ENCODE peak calls at places on chromosomes 6 and 20, in six cellular contexts. One of them, this sample, is unnamed.

GRCh38 chr6:137811121-137811911 is 55.7 kb upstream of the TNFAIP3 start:
- DNase-seq in Right ventricle myocardium superior: peak; percentile 64
- DNase-seq in HTR-8/SVneo: peak; percentile 75
- DNase-seq in neural crest cell: no peak
- DNase-seq in A172: peak; percentile 84
- DNase-seq in fibroblast of the conjunctiva: peak; percentile 24
- DNase-seq in this sample: peak; percentile 33

GRCh38 chr6:79188885-79189505 is 45.5 kb downstream of the HMGN3 start:
- DNase-seq in neural crest cell: no peak
- DNase-seq in A172: no peak
- DNase-seq in fibroblast of the conjunctiva: peak; percentile 5
- DNase-seq in Right ventricle myocardium superior: no peak
- DNase-seq in HTR-8/SVneo: no peak
- DNase-seq in this sample: no peak

GRCh38 chr6:25844518-25844917 is 12.7 kb upstream of the SLC17A1 start:
- DNase-seq in Right ventricle myocardium superior: no peak
- DNase-seq in HTR-8/SVneo: no peak
- DNase-seq in A172: no peak
- DNase-seq in neural crest cell: no peak
- DNase-seq in fibroblast of the conjunctiva: no peak
- DNase-seq in this sample: no peak

GRCh38 chr20:46939031-46939430 is 44.4 kb downstream of the EYA2 start:
- DNase-seq in neural crest cell: no peak
- DNase-seq in fibroblast of the conjunctiva: no peak
- DNase-seq in A172: peak; percentile 53
- DNase-seq in HTR-8/SVneo: peak; percentile 56
- DNase-seq in Right ventricle myocardium superior: no peak
- DNase-seq in this sample: no peak

GRCh38 chr6:63510786-63511185 is 61.5 kb upstream of the LOC128125822 start:
- DNase-seq in HTR-8/SVneo: no peak
- DNase-seq in A172: no peak
- DNase-seq in fibroblast of the conjunctiva: no peak
- DNase-seq in neural crest cell: no peak
- DNase-seq in Right ventricle myocardium superior: no peak
- DNase-seq in this sample: no peak

GRCh38 chr6:30814137-30815084 is 69.9 kb upstream of the DDR1 start:
- DNase-seq in neural crest cell: no peak
- DNase-seq in A172: peak; percentile 91
- DNase-seq in HTR-8/SVneo: peak; percentile 81
- DNase-seq in Right ventricle myocardium superior: no peak
- DNase-seq in fibroblast of the conjunctiva: peak; percentile 37
- DNase-seq in this sample: no peak

GRCh38 chr20:53623454-53624206 is 30.0 kb upstream of the ZNF217 start:
- DNase-seq in Right ventricle myocardium superior: peak; percentile 70
- DNase-seq in neural crest cell: peak; percentile 41
- DNase-seq in HTR-8/SVneo: peak; percentile 91
- DNase-seq in A172: peak; percentile 90
- DNase-seq in fibroblast of the conjunctiva: peak; percentile 74
- DNase-seq in this sample: peak; percentile 56

GRCh38 chr6:4178737-4179333 is 43.5 kb upstream of the ECI2 start:
- DNase-seq in Right ventricle myocardium superior: no peak
- DNase-seq in HTR-8/SVneo: no peak
- DNase-seq in fibroblast of the conjunctiva: no peak
- DNase-seq in neural crest cell: no peak
- DNase-seq in A172: no peak
- DNase-seq in this sample: no peak

GRCh38 chr6:131063764-131064272 is 773 bp upstream of the EPB41L2 start:
- DNase-seq in Right ventricle myocardium superior: no peak
- DNase-seq in fibroblast of the conjunctiva: no peak
- DNase-seq in neural crest cell: no peak
- DNase-seq in HTR-8/SVneo: no peak
- DNase-seq in A172: no peak
- DNase-seq in this sample: no peak

GRCh38 chr6:148761532-148761951 is 14.7 kb downstream of the UST start:
- DNase-seq in fibroblast of the conjunctiva: no peak
- DNase-seq in Right ventricle myocardium superior: peak; percentile 53
- DNase-seq in neural crest cell: no peak
- DNase-seq in A172: no peak
- DNase-seq in HTR-8/SVneo: no peak
- DNase-seq in this sample: no peak

GRCh38 chr6:47376930-47377329 is 67.2 kb upstream of the TNFRSF21 start:
- DNase-seq in Right ventricle myocardium superior: no peak
- DNase-seq in A172: no peak
- DNase-seq in neural crest cell: no peak
- DNase-seq in HTR-8/SVneo: no peak
- DNase-seq in fibroblast of the conjunctiva: no peak
- DNase-seq in this sample: no peak

GRCh38 chr6:119612871-119613515 is 263.4 kb upstream of the MAN1A1 start:
- DNase-seq in fibroblast of the conjunctiva: no peak
- DNase-seq in HTR-8/SVneo: no peak
- DNase-seq in Right ventricle myocardium superior: no peak
- DNase-seq in neural crest cell: no peak
- DNase-seq in A172: no peak
- DNase-seq in this sample: no peak

GRCh38 chr6:144217264-144217663 is 66.9 kb downstream of the STX11 start:
- DNase-seq in HTR-8/SVneo: no peak
- DNase-seq in A172: no peak
- DNase-seq in fibroblast of the conjunctiva: no peak
- DNase-seq in Right ventricle myocardium superior: no peak
- DNase-seq in neural crest cell: no peak
- DNase-seq in this sample: no peak

GRCh38 chr6:3627501-3627900 is 124.0 kb downstream of the PXDC1 start:
- DNase-seq in A172: no peak
- DNase-seq in HTR-8/SVneo: no peak
- DNase-seq in neural crest cell: no peak
- DNase-seq in Right ventricle myocardium superior: no peak
- DNase-seq in fibroblast of the conjunctiva: no peak
- DNase-seq in this sample: no peak

GRCh38 chr6:133837801-133838349 is 51.0 kb upstream of the TCF21 start:
- DNase-seq in HTR-8/SVneo: peak; percentile 62
- DNase-seq in fibroblast of the conjunctiva: peak; percentile 18
- DNase-seq in neural crest cell: peak; percentile 50
- DNase-seq in A172: peak; percentile 50
- DNase-seq in Right ventricle myocardium superior: peak; percentile 53
- DNase-seq in this sample: peak; percentile 24

GRCh38 chr6:169251371-169251802 is 2.3 kb downstream of the THBS2 start:
- DNase-seq in neural crest cell: no peak
- DNase-seq in HTR-8/SVneo: no peak
- DNase-seq in fibroblast of the conjunctiva: no peak
- DNase-seq in A172: no peak
- DNase-seq in Right ventricle myocardium superior: no peak
- DNase-seq in this sample: no peak

GRCh38 chr6:33854572-33855030 is 50.8 kb upstream of the MLN start:
- DNase-seq in A172: peak; percentile 25
- DNase-seq in Right ventricle myocardium superior: no peak
- DNase-seq in HTR-8/SVneo: no peak
- DNase-seq in neural crest cell: no peak
- DNase-seq in fibroblast of the conjunctiva: no peak
- DNase-seq in this sample: no peak